ENCODE peak calls at places on chromosomes 6 and 20, in nine cellular contexts. M, Y, P, F, B, T, H, N and S are unnamed samples.

GRCh38 chr6:53543341-53544010 is 1.4 kb downstream of the GCLC start:
- DNase-seq in T (no peak), M (no peak), F (no peak), Y (peak), P (no peak), H (no peak), B (no peak), N (no peak), S (peak)

GRCh38 chr6:11424395-11425050 is 113.0 kb upstream of the TMEM170B start:
- DNase-seq in B (no peak), H (no peak), M (no peak), P (no peak), Y (no peak), F (no peak), T (no peak), N (no peak), S (no peak)

GRCh38 chr20:10647471-10647870 is 26.3 kb downstream of the JAG1 start:
- DNase-seq in H (no peak), M (no peak), P (no peak), N (peak), B (peak), Y (no peak), F (no peak), T (peak), S (peak)

GRCh38 chr6:129094147-129094546 is 211.2 kb downstream of the LAMA2 start:
- DNase-seq in B (no peak), Y (no peak), P (no peak), T (no peak), H (no peak), F (no peak), N (no peak), M (no peak), S (no peak)

GRCh38 chr20:57610261-57610952 is 9.8 kb downstream of the ZBP1 start:
- DNase-seq in Y (no peak), F (peak), T (no peak), N (no peak), B (no peak), H (no peak), P (no peak), M (peak), S (no peak)

GRCh38 chr20:38337561-38338140 is 8.6 kb upstream of the LBP start:
- DNase-seq in N (no peak), Y (no peak), T (no peak), P (no peak), M (no peak), B (no peak), F (no peak), H (peak), S (peak)

GRCh38 chr6:139868576-139868975 is 494.1 kb upstream of the CITED2 start:
- DNase-seq in Y (no peak), B (no peak), T (no peak), H (no peak), P (no peak), F (no peak), M (no peak), N (no peak), S (no peak)

GRCh38 chr6:130937942-130938604 is 110.9 kb downstream of the SMLR1 start:
- DNase-seq in F (no peak), H (no peak), N (no peak), M (no peak), P (no peak), Y (peak), B (no peak), T (no peak), S (no peak)

GRCh38 chr6:33677689-33678088 is 33.8 kb downstream of the UQCC2 start:
- DNase-seq in B (no peak), M (no peak), P (no peak), H (no peak), F (no peak), N (no peak), Y (no peak), T (no peak), S (no peak)

GRCh38 chr6:113103618-113104390 is 753.3 kb upstream of the MARCKS start:
- DNase-seq in F (no peak), H (no peak), P (no peak), M (no peak), B (no peak), Y (peak), N (no peak), T (no peak), S (no peak)

GRCh38 chr6:3324262-3324942 is 65.7 kb downstream of the PSMG4 start:
- DNase-seq in N (peak), Y (peak), P (no peak), M (no peak), F (no peak), H (no peak), T (no peak), B (peak), S (peak)

GRCh38 chr20:45059022-45059728 is 41.8 kb downstream of the KCNS1 start:
- DNase-seq in Y (peak), F (no peak), H (no peak), N (no peak), B (no peak), M (no peak), T (no peak), P (no peak), S (no peak)

GRCh38 chr6:27494987-27495385 is 22.1 kb upstream of the ZNF184 start:
- DNase-seq in N (no peak), T (no peak), Y (no peak), M (no peak), H (no peak), P (no peak), B (no peak), F (no peak), S (no peak)

GRCh38 chr6:91094806-91095475 is 508.1 kb upstream of the MAP3K7 start:
- DNase-seq in H (no peak), T (no peak), B (no peak), M (no peak), N (no peak), P (no peak), F (no peak), Y (no peak), S (no peak)

GRCh38 chr6:91099501-91099900 is 512.6 kb upstream of the MAP3K7 start:
- DNase-seq in H (no peak), P (no peak), F (no peak), B (no peak), T (no peak), M (no peak), Y (no peak), N (no peak), S (no peak)

GRCh38 chr6:91098006-91098405 is 511.1 kb upstream of the MAP3K7 start:
- DNase-seq in B (no peak), P (no peak), T (no peak), F (no peak), H (no peak), N (no peak), M (no peak), Y (no peak), S (no peak)

GRCh38 chr6:91094341-91094740 is 507.5 kb upstream of the MAP3K7 start:
- DNase-seq in B (no peak), M (no peak), F (no peak), N (no peak), H (no peak), Y (no peak), T (no peak), P (no peak), S (no peak)

GRCh38 chr6:91097316-91097878 is 510.5 kb upstream of the MAP3K7 start:
- DNase-seq in T (peak), Y (no peak), M (no peak), H (no peak), N (no peak), F (peak), P (no peak), B (no peak), S (no peak)
- TF ChIP-seq POLR2A in T (no peak), Y (no peak), M (no peak), H (no peak), N (no peak), F (no peak), P (no peak), B (no peak), S (no peak)

GRCh38 chr20:460180-460579 is 2.2 kb downstream of the TBC1D20 start:
- DNase-seq in T (no peak), Y (no peak), H (no peak), P (no peak), B (no peak), M (no peak), F (no peak), N (no peak), S (peak)

GRCh38 chr20:462199-462991 is at the start of gene TBC1D20:
- DNase-seq in B (peak), M (peak), H (peak), Y (peak), T (peak), N (peak), P (peak), F (peak), S (peak)

GRCh38 chr20:458766-459165 is 3.6 kb downstream of the TBC1D20 start:
- DNase-seq in H (no peak), M (no peak), B (no peak), T (no peak), Y (no peak), N (no peak), P (no peak), F (no peak), S (peak)

GRCh38 chr20:460707-461106 is 1.6 kb downstream of the TBC1D20 start:
- DNase-seq in M (no peak), N (no peak), Y (no peak), P (no peak), B (no peak), H (no peak), F (no peak), T (peak), S (peak)

GRCh38 chr20:461254-462198 is 807 bp downstream of the TBC1D20 start:
- DNase-seq in B (peak), P (peak), Y (peak), N (peak), M (no peak), F (peak), H (peak), T (peak), S (peak)
- TF ChIP-seq POLR2A in B (no peak), P (no peak), Y (no peak), N (no peak), M (no peak), F (no peak), H (no peak), T (no peak), S (no peak)

DNA sequence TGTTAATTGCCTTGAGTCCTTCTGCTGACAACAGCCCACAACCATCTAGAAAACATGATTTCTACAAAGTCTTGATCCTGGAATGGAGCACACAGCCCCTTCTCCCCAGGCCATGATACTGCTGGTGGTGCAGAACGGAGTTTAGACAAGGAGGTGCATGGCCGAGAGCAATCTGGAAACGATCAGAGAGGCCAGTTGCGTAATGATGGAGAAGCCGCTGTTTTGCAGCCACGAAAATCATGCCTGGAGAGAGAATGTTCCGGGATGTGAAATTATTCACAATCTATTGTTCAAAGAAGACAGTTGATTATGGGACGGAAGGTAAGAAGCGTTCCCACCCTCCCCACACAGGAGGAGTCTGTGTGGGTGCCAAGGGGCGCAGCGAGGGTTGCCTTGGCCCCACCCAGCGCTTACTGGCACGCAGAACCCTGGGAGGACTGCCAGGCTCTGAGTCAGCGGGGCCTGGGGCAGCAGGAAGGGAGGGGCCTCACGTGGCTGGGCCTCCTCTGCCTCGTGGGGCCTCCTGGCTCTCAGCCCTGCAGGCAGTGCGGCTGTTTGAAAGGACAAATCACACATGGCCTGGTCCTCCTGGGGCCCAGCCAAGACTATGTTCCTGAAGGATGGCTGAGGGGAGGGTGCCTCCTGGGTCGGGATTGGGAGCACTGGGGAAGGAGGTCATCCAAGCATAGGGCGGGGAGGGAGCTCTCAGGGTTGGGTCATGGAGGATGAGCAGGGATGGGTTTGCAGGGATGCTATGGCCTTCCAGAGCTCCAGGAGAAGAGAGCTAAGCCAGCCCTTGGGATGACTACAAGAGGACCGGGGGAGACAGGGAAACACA is 8.7 kb upstream of the AP5S1 start:
- DNase-seq in T (peak), Y (peak), H (no peak), M (peak), P (peak), B (peak), N (no peak), F (peak), S (peak)
- TF ChIP-seq POLR2A in T (peak), Y (peak), H (no peak), M (peak), P (peak), B (peak), N (no peak), F (peak), S (peak)

GRCh38 chr6:37170273-37171140 is 555 bp downstream of the PIM1 start:
- DNase-seq in F (peak), B (peak), P (peak), Y (peak), M (peak), T (no peak), H (peak), N (peak), S (peak)
- TF ChIP-seq POLR2A in F (no peak), B (no peak), P (no peak), Y (peak), M (no peak), T (no peak), H (no peak), N (no peak), S (peak)

GRCh38 chr20:9374068-9374467 is 140.3 kb upstream of the LAMP5 start:
- DNase-seq in F (no peak), P (no peak), Y (peak), B (no peak), M (no peak), T (no peak), H (no peak), N (no peak), S (no peak)
- TF ChIP-seq POLR2A in F (no peak), P (no peak), Y (no peak), B (no peak), M (no peak), T (no peak), H (no peak), N (no peak), S (no peak)

GRCh38 chr20:19233025-19233794 is 20.8 kb downstream of the SLC24A3 start:
- DNase-seq in F (no peak), B (no peak), Y (no peak), H (no peak), M (no peak), P (no peak), N (no peak), T (peak), S (peak)
- TF ChIP-seq POLR2A in F (no peak), B (no peak), Y (no peak), H (no peak), M (no peak), P (no peak), N (no peak), T (no peak), S (no peak)

DNA sequence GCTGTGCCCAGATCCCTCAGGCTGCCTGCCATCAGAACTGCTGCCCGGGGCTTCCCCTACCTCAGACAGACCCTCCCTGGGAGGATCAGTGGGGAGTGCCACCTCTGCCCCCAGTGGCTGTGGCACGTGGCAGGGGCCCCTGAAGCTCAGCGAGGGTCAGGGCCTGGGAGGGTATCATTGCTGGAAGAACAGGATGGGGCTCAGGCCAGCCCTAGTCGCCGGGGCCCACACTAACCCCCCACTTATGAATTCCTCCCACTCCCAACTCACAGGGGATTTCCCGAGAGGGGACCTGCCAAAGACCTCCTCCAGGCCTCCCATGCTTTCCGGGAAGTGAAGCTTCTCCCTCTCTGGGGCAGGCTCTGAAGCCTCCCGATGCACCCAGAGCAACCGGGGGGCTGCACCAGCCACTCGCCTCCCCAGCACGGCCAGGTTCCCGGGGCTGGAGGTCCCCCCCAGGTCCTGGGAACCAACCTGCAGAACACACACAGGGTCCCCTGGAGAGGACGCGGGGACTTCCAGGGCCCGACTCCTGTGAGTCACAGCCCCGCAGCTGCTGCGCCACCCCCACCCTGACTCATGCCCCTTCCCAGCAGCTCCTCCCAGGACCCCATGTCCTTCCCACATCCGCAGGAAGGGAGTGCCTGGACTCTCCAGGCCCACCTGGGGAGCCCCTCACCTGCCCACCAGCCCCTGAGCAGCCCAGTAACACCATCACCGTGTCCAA is 2.5 kb downstream of the TNFRSF6B start:
- DNase-seq in Y (peak), M (peak), P (no peak), N (peak), B (peak), T (peak), H (no peak), F (peak), S (no peak)
- TF ChIP-seq POLR2A in Y (no peak), M (no peak), P (no peak), N (no peak), B (no peak), T (no peak), H (peak), F (no peak), S (no peak)

GRCh38 chr6:56482525-56482924 is 160.2 kb downstream of the DST start:
- DNase-seq in M (no peak), N (no peak), H (no peak), T (no peak), B (no peak), F (no peak), P (peak), Y (no peak), S (no peak)
- TF ChIP-seq POLR2A in M (no peak), N (no peak), H (no peak), T (no peak), B (no peak), F (no peak), P (no peak), Y (no peak), S (no peak)

GRCh38 chr6:148814869-148815268 is 68.0 kb downstream of the UST start:
- DNase-seq in B (no peak), P (no peak), F (no peak), M (no peak), Y (no peak), T (no peak), H (no peak), N (no peak), S (no peak)
- TF ChIP-seq POLR2A in B (no peak), P (no peak), F (no peak), M (no peak), Y (no peak), T (no peak), H (no peak), N (no peak), S (no peak)

GRCh38 chr20:64255361-64256281 is at the start of gene PCMTD2:
- DNase-seq in F (peak), H (peak), T (peak), P (peak), B (peak), Y (peak), M (peak), N (peak), S (peak)
- TF ChIP-seq POLR2A in F (peak), H (no peak), T (peak), P (no peak), B (peak), Y (no peak), M (no peak), N (no peak), S (peak)